ENCODE peak calls at places on chromosomes 4 and X, in ten cellular contexts. One of them, this sample, is unnamed.
A peak's percentile ranks its signal among the peaks of the same experiment; 100 is the strongest.

GRCh38 chrX:129654652-129655546 is at the start of gene APLN:
- DNase-seq in ovary: peak; percentile 62
- DNase-seq in RWPE1: no peak
- DNase-seq in tibial nerve: peak; percentile 15
- DNase-seq in IMR-90: peak; percentile 19
- DNase-seq in H9: no peak
- DNase-seq in endodermal cell: peak; percentile 58
- DNase-seq in AG04450: no peak
- DNase-seq in breast epithelium: no peak
- DNase-seq in neural progenitor cell: peak; percentile 71
- DNase-seq in this sample: peak; percentile 88

GRCh38 chr4:57080781-57081650 is 29.2 kb downstream of the IGFBP7 start:
- DNase-seq in ovary: no peak
- DNase-seq in AG04450: peak; percentile 91
- DNase-seq in RWPE1: peak; percentile 93
- DNase-seq in IMR-90: peak; percentile 98
- DNase-seq in breast epithelium: no peak
- DNase-seq in neural progenitor cell: no peak
- DNase-seq in endodermal cell: no peak
- DNase-seq in tibial nerve: no peak
- DNase-seq in H9: no peak
- DNase-seq in this sample: no peak

GRCh38 chr4:92304073-92304472 is 307 bp downstream of the GRID2 start:
- DNase-seq in tibial nerve: no peak
- DNase-seq in AG04450: no peak
- DNase-seq in ovary: no peak
- DNase-seq in H9: no peak
- DNase-seq in neural progenitor cell: peak; percentile 30
- DNase-seq in endodermal cell: no peak
- DNase-seq in breast epithelium: no peak
- DNase-seq in IMR-90: no peak
- DNase-seq in RWPE1: no peak
- DNase-seq in this sample: no peak

GRCh38 chrX:139924696-139925094 is 8.2 kb downstream of the ATP11C start:
- DNase-seq in RWPE1: no peak
- DNase-seq in ovary: no peak
- DNase-seq in H9: no peak
- DNase-seq in endodermal cell: no peak
- DNase-seq in neural progenitor cell: no peak
- DNase-seq in AG04450: no peak
- DNase-seq in IMR-90: no peak
- DNase-seq in breast epithelium: no peak
- DNase-seq in tibial nerve: no peak
- DNase-seq in this sample: no peak

GRCh38 chrX:69149466-69150293 is 15.6 kb downstream of the PJA1 start:
- DNase-seq in ovary: no peak
- DNase-seq in RWPE1: no peak
- DNase-seq in AG04450: no peak
- DNase-seq in endodermal cell: peak; percentile 93
- DNase-seq in neural progenitor cell: peak; percentile 92
- DNase-seq in H9: peak; percentile 92
- DNase-seq in tibial nerve: no peak
- DNase-seq in IMR-90: no peak
- DNase-seq in breast epithelium: no peak
- DNase-seq in this sample: no peak

GRCh38 chr4:87420431-87420830 is 1.9 kb upstream of the NUDT9 start:
- DNase-seq in tibial nerve: no peak
- DNase-seq in H9: no peak
- DNase-seq in endodermal cell: no peak
- DNase-seq in IMR-90: no peak
- DNase-seq in AG04450: no peak
- DNase-seq in breast epithelium: no peak
- DNase-seq in ovary: no peak
- DNase-seq in RWPE1: no peak
- DNase-seq in neural progenitor cell: no peak
- DNase-seq in this sample: no peak

GRCh38 chr4:145285928-145286327 is 105.5 kb upstream of the OTUD4 start:
- DNase-seq in RWPE1: peak; percentile 26
- DNase-seq in H9: no peak
- DNase-seq in tibial nerve: no peak
- DNase-seq in AG04450: no peak
- DNase-seq in endodermal cell: no peak
- DNase-seq in breast epithelium: no peak
- DNase-seq in IMR-90: peak; percentile 52
- DNase-seq in ovary: no peak
- DNase-seq in neural progenitor cell: no peak
- DNase-seq in this sample: no peak

GRCh38 chrX:134162032-134162431 is 75.0 kb upstream of the CCDC160 start:
- DNase-seq in tibial nerve: no peak
- DNase-seq in AG04450: no peak
- DNase-seq in IMR-90: no peak
- DNase-seq in neural progenitor cell: no peak
- DNase-seq in endodermal cell: no peak
- DNase-seq in RWPE1: no peak
- DNase-seq in breast epithelium: no peak
- DNase-seq in H9: no peak
- DNase-seq in ovary: no peak
- DNase-seq in this sample: no peak

GRCh38 chr4:154160925-154161324 is 330.7 kb downstream of the DCHS2 start:
- DNase-seq in tibial nerve: no peak
- DNase-seq in breast epithelium: no peak
- DNase-seq in H9: no peak
- DNase-seq in IMR-90: no peak
- DNase-seq in endodermal cell: no peak
- DNase-seq in ovary: no peak
- DNase-seq in AG04450: no peak
- DNase-seq in neural progenitor cell: no peak
- DNase-seq in RWPE1: no peak
- DNase-seq in this sample: no peak

GRCh38 chr4:8879574-8879973 is 7.9 kb upstream of the HMX1 start:
- DNase-seq in ovary: no peak
- DNase-seq in tibial nerve: no peak
- DNase-seq in endodermal cell: no peak
- DNase-seq in IMR-90: no peak
- DNase-seq in neural progenitor cell: no peak
- DNase-seq in AG04450: no peak
- DNase-seq in RWPE1: no peak
- DNase-seq in breast epithelium: no peak
- DNase-seq in H9: no peak
- DNase-seq in this sample: no peak

GRCh38 chr4:8880851-8881250 is 9.2 kb upstream of the HMX1 start:
- DNase-seq in tibial nerve: no peak
- DNase-seq in H9: no peak
- DNase-seq in ovary: no peak
- DNase-seq in AG04450: no peak
- DNase-seq in neural progenitor cell: no peak
- DNase-seq in endodermal cell: no peak
- DNase-seq in IMR-90: no peak
- DNase-seq in breast epithelium: no peak
- DNase-seq in RWPE1: no peak
- DNase-seq in this sample: no peak

GRCh38 chr4:8886625-8887406 is 15.2 kb upstream of the HMX1 start:
- DNase-seq in neural progenitor cell: no peak
- DNase-seq in ovary: no peak
- DNase-seq in IMR-90: no peak
- DNase-seq in AG04450: no peak
- DNase-seq in tibial nerve: no peak
- DNase-seq in H9: no peak
- DNase-seq in endodermal cell: no peak
- DNase-seq in breast epithelium: no peak
- DNase-seq in RWPE1: no peak
- DNase-seq in this sample: no peak

GRCh38 chr4:8877780-8878040 is 6.1 kb upstream of the HMX1 start:
- DNase-seq in IMR-90: no peak
- DNase-seq in tibial nerve: no peak
- DNase-seq in ovary: no peak
- DNase-seq in AG04450: no peak
- DNase-seq in breast epithelium: no peak
- DNase-seq in H9: no peak
- DNase-seq in neural progenitor cell: peak; percentile 16
- DNase-seq in RWPE1: no peak
- DNase-seq in endodermal cell: no peak
- DNase-seq in this sample: no peak

DNA sequence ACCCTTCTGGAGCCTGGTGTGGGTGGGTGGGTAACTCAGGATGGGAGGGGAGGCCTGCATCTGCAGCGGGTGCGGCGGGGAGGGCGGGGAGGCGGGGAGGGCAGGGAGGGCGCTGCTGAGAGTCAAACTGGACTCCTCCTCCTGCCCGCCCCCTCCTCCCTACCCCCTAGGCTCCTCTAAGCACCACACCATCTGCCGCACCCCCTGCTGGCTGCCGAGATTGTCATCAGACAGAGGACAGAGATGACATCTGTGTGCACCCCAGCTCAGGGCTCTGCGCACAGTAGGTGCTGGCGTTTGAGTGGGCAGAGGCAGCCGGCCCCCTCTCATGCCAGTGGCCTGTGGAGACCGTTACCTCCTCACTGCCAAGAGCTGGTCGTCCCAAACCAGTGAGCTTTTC is 10.6 kb upstream of the HMX1 start:
- DNase-seq in AG04450: no peak
- DNase-seq in neural progenitor cell: peak; percentile 13
- DNase-seq in breast epithelium: no peak
- DNase-seq in RWPE1: no peak
- DNase-seq in H9: no peak
- DNase-seq in tibial nerve: no peak
- DNase-seq in IMR-90: no peak
- DNase-seq in ovary: no peak
- DNase-seq in endodermal cell: no peak
- DNase-seq in this sample: no peak
- TF ChIP-seq CTCF in AG04450: no peak
- TF ChIP-seq CTCF in neural progenitor cell: no peak
- TF ChIP-seq CTCF in breast epithelium: no peak
- TF ChIP-seq CTCF in RWPE1: no peak
- TF ChIP-seq CTCF in H9: no peak
- TF ChIP-seq CTCF in tibial nerve: no peak
- TF ChIP-seq CTCF in IMR-90: no peak
- TF ChIP-seq CTCF in ovary: no peak
- TF ChIP-seq CTCF in endodermal cell: no peak
- TF ChIP-seq CTCF in this sample: no peak

DNA sequence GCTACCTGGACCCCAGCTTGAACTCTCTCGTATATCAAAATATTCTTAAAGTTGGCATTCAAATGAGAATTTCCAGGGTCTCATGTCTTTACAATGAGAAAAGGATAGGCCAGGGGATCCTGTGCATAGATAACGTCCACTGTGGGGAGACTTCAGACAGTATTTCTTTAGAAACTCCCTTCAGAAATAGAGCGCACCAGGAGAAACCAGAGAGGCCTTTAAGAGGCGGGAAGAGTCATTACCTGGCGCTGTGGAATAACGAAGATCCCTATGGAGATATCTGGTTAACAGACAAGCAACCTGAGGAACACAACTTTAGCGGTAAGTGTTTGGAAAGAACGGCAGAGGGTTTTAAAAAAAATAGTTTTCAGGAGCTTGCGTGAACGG is 618 bp downstream of the RADX start:
- DNase-seq in tibial nerve: no peak
- DNase-seq in H9: no peak
- DNase-seq in IMR-90: no peak
- DNase-seq in ovary: no peak
- DNase-seq in neural progenitor cell: peak; percentile 5
- DNase-seq in RWPE1: peak; percentile 14
- DNase-seq in AG04450: no peak
- DNase-seq in breast epithelium: no peak
- DNase-seq in endodermal cell: no peak
- DNase-seq in this sample: no peak
- H3K27ac ChIP-seq in tibial nerve: peak overlapping the region; percentile 71
- H3K27ac ChIP-seq in H9: no peak overlapping the region
- H3K27ac ChIP-seq in IMR-90: no peak overlapping the region
- H3K27ac ChIP-seq in ovary: no peak overlapping the region
- H3K27ac ChIP-seq in neural progenitor cell: no peak overlapping the region
- H3K27ac ChIP-seq in RWPE1: no peak overlapping the region
- H3K27ac ChIP-seq in AG04450: no peak overlapping the region
- H3K27ac ChIP-seq in breast epithelium: no peak overlapping the region
- H3K27ac ChIP-seq in endodermal cell: no peak overlapping the region
- H3K27ac ChIP-seq in this sample: no peak overlapping the region

DNA sequence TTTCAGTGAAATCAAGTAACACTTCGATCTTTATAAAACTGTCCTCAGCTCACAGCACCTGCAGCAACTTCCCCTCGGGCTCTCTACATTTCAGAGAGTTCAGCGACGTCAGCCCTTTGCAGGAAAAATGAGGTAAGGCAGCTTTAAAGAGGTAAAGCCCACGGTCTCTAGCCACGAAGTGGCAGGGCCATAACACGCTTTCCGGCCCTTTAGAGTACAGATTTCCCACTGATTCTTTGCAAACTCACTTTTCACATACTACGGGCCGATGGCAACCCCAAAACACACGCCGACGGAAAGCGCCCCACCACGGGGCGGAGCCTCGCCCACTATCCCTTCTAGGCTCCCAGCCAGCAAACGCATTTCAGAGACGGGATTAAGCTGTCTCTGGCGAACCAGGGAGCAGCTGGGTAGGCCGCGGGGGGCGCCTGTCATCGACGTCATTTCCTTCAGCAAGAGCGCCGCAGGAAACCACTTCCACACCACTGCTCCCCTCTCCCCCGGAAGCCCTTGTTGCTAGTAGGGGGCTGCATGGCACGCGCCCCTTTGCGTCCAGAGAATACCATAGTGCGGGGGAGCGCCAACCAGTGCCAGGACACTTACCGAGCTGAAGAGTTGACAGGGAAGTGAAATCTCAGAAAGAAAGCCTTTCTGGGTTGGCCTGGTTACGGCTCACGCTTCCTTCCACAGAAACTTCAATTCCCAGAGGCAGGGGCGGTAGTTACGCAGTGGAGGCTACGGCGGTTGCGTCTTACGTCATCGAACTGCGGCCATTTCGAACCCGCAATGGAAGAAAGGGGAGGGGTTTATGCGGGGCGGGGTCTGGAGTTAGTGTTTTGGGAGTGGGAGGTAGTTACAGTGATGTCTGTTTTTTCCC is at the start of gene TRMT10A:
- DNase-seq in tibial nerve: peak; percentile 96
- DNase-seq in ovary: peak; percentile 98
- DNase-seq in RWPE1: peak; percentile 91
- DNase-seq in AG04450: peak; percentile 92
- DNase-seq in breast epithelium: peak; percentile 95
- DNase-seq in neural progenitor cell: peak; percentile 98
- DNase-seq in endodermal cell: peak; percentile 98
- DNase-seq in H9: peak; percentile 98
- DNase-seq in IMR-90: peak; percentile 98
- DNase-seq in this sample: peak; percentile 96
- TF ChIP-seq CTCF in tibial nerve: peak; percentile 10
- TF ChIP-seq CTCF in ovary: peak; percentile 47
- TF ChIP-seq CTCF in RWPE1: no peak
- TF ChIP-seq CTCF in AG04450: no peak
- TF ChIP-seq CTCF in breast epithelium: peak; percentile 8
- TF ChIP-seq CTCF in neural progenitor cell: peak; percentile 18
- TF ChIP-seq CTCF in endodermal cell: peak; percentile 43
- TF ChIP-seq CTCF in H9: no peak
- TF ChIP-seq CTCF in IMR-90: no peak
- TF ChIP-seq CTCF in this sample: peak; percentile 30

DNA sequence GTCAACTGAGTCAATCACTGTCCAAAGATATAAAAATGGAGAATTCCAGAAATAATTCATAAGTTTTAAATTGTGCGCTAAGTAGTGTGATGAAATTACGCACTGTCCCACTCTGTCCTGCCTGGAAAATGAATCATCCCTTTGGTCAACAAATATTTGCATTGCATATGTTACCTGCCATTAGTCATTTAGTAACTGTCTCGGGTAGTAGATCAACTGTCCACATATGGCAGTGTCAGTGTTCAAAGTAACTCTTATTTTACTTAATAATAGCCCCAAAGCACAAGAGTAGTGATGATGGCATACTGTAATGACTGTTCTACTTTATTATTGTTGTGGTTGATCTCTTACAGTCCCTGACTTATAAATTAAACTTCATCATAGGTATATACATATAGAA is 3.4 kb downstream of the YTHDC1 start:
- DNase-seq in endodermal cell: no peak
- DNase-seq in ovary: no peak
- DNase-seq in IMR-90: no peak
- DNase-seq in H9: no peak
- DNase-seq in RWPE1: peak; percentile 59
- DNase-seq in AG04450: no peak
- DNase-seq in breast epithelium: no peak
- DNase-seq in neural progenitor cell: no peak
- DNase-seq in tibial nerve: no peak
- DNase-seq in this sample: no peak
- H3K27ac ChIP-seq in endodermal cell: no peak overlapping the region
- H3K27ac ChIP-seq in ovary: no peak overlapping the region
- H3K27ac ChIP-seq in IMR-90: no peak overlapping the region
- H3K27ac ChIP-seq in H9: no peak overlapping the region
- H3K27ac ChIP-seq in RWPE1: peak overlapping the region; percentile 67
- H3K27ac ChIP-seq in AG04450: no peak overlapping the region
- H3K27ac ChIP-seq in breast epithelium: peak overlapping the region; percentile 2
- H3K27ac ChIP-seq in neural progenitor cell: no peak overlapping the region
- H3K27ac ChIP-seq in tibial nerve: no peak overlapping the region
- H3K27ac ChIP-seq in this sample: no peak overlapping the region